ENCODE peak calls at places on chromosomes 1 and 21, in eight cellular contexts. R is NCI-H446; J is adipocyte; B is RWPE1; T is non-pigmented ciliary epithelial cell; C is PC-3; W is AG08395; M is stimulated activated naive CD8-positive, alpha-beta T cell treated with anti-CD3 and anti-CD28 coated beads, Interleukin-15, Interleukin-2, amounts not matched to agents 100 U/mL and 50 U/mL, for 24 hours. I is an unnamed sample.

GRCh38 chr1:88726697-88727096 is 42.6 kb downstream of the PKN2 start:
- DNase-seq in B (no peak), T (no peak), M (no peak), J (no peak), C (no peak), R (no peak), W (no peak), I (no peak)

GRCh38 chr1:150415800-150416199 is 51.9 kb downstream of the RPRD2 start:
- DNase-seq in M (no peak), T (no peak), B (no peak), C (no peak), W (no peak), J (no peak), R (no peak), I (no peak)

GRCh38 chr21:34706337-34706736 is 37.5 kb downstream of the CLIC6 start:
- DNase-seq in C (no peak), J (no peak), W (no peak), B (no peak), T (no peak), M (no peak), R (no peak), I (no peak)

GRCh38 chr1:200905411-200906052 is 10.8 kb downstream of the INAVA start:
- DNase-seq in M (peak), B (no peak), R (no peak), W (no peak), C (peak), T (no peak), J (no peak), I (no peak)

GRCh38 chr1:212213754-212214153 is 71.5 kb upstream of the PPP2R5A start:
- DNase-seq in M (no peak), R (no peak), J (no peak), T (no peak), C (no peak), W (no peak), B (no peak), I (no peak)

GRCh38 chr21:42556476-42556875 is 42.8 kb downstream of the SLC37A1 start:
- DNase-seq in M (no peak), T (no peak), J (no peak), W (no peak), R (no peak), C (no peak), B (no peak), I (no peak)

GRCh38 chr21:36103434-36103833 is 31.4 kb upstream of the CBR3 start:
- DNase-seq in W (no peak), B (no peak), J (no peak), T (no peak), M (no peak), R (no peak), C (peak), I (no peak)

GRCh38 chr1:159492575-159493323 is 43.1 kb downstream of the OR10J5 start:
- DNase-seq in J (peak), T (peak), B (peak), R (no peak), M (no peak), C (peak), W (no peak), I (peak)

GRCh38 chr1:7617826-7618225 is 153.3 kb upstream of the VAMP3 start:
- DNase-seq in J (no peak), T (no peak), W (no peak), B (no peak), R (no peak), C (no peak), M (no peak), I (no peak)

GRCh38 chr21:16420086-16420724 is 690.4 kb downstream of the USP25 start:
- DNase-seq in R (peak), M (no peak), T (no peak), B (peak), C (no peak), J (peak), W (peak), I (no peak)

GRCh38 chr1:157403203-157403602 is 149.1 kb downstream of the FCRL5 start:
- DNase-seq in J (no peak), W (no peak), C (peak), B (peak), R (no peak), T (no peak), M (no peak), I (no peak)

GRCh38 chr21:37459575-37459974 is 93.0 kb downstream of the DYRK1A start:
- DNase-seq in T (no peak), C (peak), B (peak), J (peak), R (no peak), M (no peak), W (peak), I (peak)

GRCh38 chr1:98102369-98103030 is 181.7 kb upstream of the DPYD start:
- DNase-seq in C (peak), J (peak), W (peak), T (no peak), M (no peak), B (no peak), R (peak), I (peak)

GRCh38 chr1:39957299-39958020 is 2.5 kb downstream of the MFSD2A start:
- DNase-seq in C (no peak), T (no peak), R (peak), B (no peak), W (no peak), M (no peak), J (peak), I (no peak)

GRCh38 chr1:25056536-25056935 is 126.5 kb upstream of the RUNX3 start:
- DNase-seq in J (no peak), C (no peak), W (no peak), R (no peak), B (no peak), M (no peak), T (no peak), I (no peak)

GRCh38 chr1:26529655-26530539 is at the start of gene RPS6KA1:
- DNase-seq in B (peak), J (peak), M (peak), R (peak), W (peak), C (peak), T (no peak), I (no peak)

GRCh38 chr1:233863901-233864545 is 40.5 kb upstream of the SLC35F3 start:
- DNase-seq in J (no peak), B (no peak), T (no peak), M (no peak), R (no peak), C (no peak), W (no peak), I (no peak)

GRCh38 chr21:27953328-27954045 is 986.6 kb upstream of the ADAMTS5 start:
- DNase-seq in J (no peak), R (no peak), B (no peak), C (peak), M (no peak), T (peak), W (no peak), I (no peak)

GRCh38 chr1:163824490-163824889 is 502.7 kb downstream of the NUF2 start:
- DNase-seq in C (no peak), M (no peak), W (peak), T (no peak), J (no peak), R (no peak), B (no peak), I (no peak)

GRCh38 chr1:2831596-2832212 is 30.2 kb upstream of the TTC34 start:
- DNase-seq in J (no peak), T (no peak), W (no peak), R (no peak), M (no peak), C (no peak), B (no peak), I (no peak)

GRCh38 chr1:161359316-161359715 is 8.4 kb downstream of the CFAP126 start:
- DNase-seq in M (no peak), C (no peak), T (no peak), B (no peak), W (no peak), R (no peak), J (no peak), I (no peak)

GRCh38 chr1:207806531-207807394 is 54.9 kb downstream of the CD46 start:
- DNase-seq in W (no peak), M (no peak), J (no peak), R (no peak), B (no peak), C (peak), T (no peak), I (no peak)

GRCh38 chr1:232904131-232904530 is 46.3 kb upstream of the NTPCR start:
- DNase-seq in B (no peak), T (no peak), R (no peak), C (no peak), W (no peak), J (no peak), M (no peak), I (no peak)

GRCh38 chr1:91792393-91793032 is 93.4 kb downstream of the TGFBR3 start:
- DNase-seq in R (no peak), C (no peak), B (no peak), J (no peak), T (no peak), M (no peak), W (no peak), I (no peak)

I was measured in skeletal muscle cell.